ENCODE peak calls at places on chromosomes 12 and 14, in ten cellular contexts. L is heart left ventricle, F is GM23338, Y is neural progenitor cell, R is tibial artery, N is stomach, C is left lung, E is right cardiac atrium, H is colonic mucosa, B is PC-3. U is an unnamed sample. For H3K4me1, the result is how much of the 10 kb centered on the place peaks cover.

GRCh38 chr12:88142610-88142991 is 494 bp downstream of the TMTC3 start:
- DNase-seq in B (peak), Y (peak), R (peak), C (peak), N (peak), H (peak), E (peak), F (peak), L (peak), U (peak)

GRCh38 chr12:105946541-105946940 is 192.2 kb downstream of the NUAK1 start:
- DNase-seq in B (no peak), F (no peak), L (peak), C (peak), Y (no peak), N (no peak), E (peak), R (no peak), H (no peak), U (no peak)

GRCh38 chr12:1791104-1791927 is 29.0 kb upstream of the LRTM2 start:
- DNase-seq in L (no peak), F (peak), E (no peak), Y (peak), H (peak), C (no peak), N (peak), R (peak), B (peak), U (no peak)

GRCh38 chr14:54564799-54565235 is 2.1 kb upstream of the SAMD4A start:
- DNase-seq in H (no peak), R (peak), Y (peak), L (no peak), F (no peak), E (no peak), N (no peak), B (peak), C (no peak), U (no peak)

GRCh38 chr12:40011775-40012129 is 94.1 kb downstream of the SLC2A13 start:
- DNase-seq in E (no peak), F (no peak), R (no peak), N (no peak), C (no peak), B (no peak), L (no peak), H (no peak), Y (no peak), U (no peak)

GRCh38 chr12:750356-751191 is 1.8 kb upstream of the WNK1 start:
- DNase-seq in Y (peak), R (no peak), L (no peak), B (no peak), H (no peak), E (no peak), N (no peak), F (no peak), C (no peak), U (no peak)

GRCh38 chr14:79573486-79573885 is 637.8 kb downstream of the DIO2 start:
- DNase-seq in N (no peak), E (no peak), R (no peak), F (no peak), Y (no peak), H (no peak), C (no peak), B (no peak), L (no peak), U (no peak)

GRCh38 chr14:33814010-33814409 is 136.9 kb downstream of the EGLN3 start:
- DNase-seq in E (no peak), C (no peak), B (no peak), L (no peak), F (no peak), H (no peak), R (no peak), Y (no peak), N (no peak), U (no peak)

GRCh38 chr12:124747426-124748161 is 116.1 kb downstream of the SCARB1 start:
- DNase-seq in Y (no peak), L (no peak), F (no peak), B (peak), R (no peak), E (no peak), H (peak), C (no peak), N (no peak), U (no peak)

GRCh38 chr14:101499080-101499479 is 62.2 kb upstream of the DIO3 start:
- DNase-seq in E (peak), Y (no peak), F (no peak), B (no peak), H (peak), R (peak), L (peak), N (peak), C (peak), U (peak)

GRCh38 chr12:5379737-5380496 is 52.0 kb upstream of the NTF3 start:
- DNase-seq in E (no peak), Y (no peak), F (no peak), N (no peak), L (no peak), B (peak), R (no peak), C (no peak), H (no peak), U (no peak)

DNA sequence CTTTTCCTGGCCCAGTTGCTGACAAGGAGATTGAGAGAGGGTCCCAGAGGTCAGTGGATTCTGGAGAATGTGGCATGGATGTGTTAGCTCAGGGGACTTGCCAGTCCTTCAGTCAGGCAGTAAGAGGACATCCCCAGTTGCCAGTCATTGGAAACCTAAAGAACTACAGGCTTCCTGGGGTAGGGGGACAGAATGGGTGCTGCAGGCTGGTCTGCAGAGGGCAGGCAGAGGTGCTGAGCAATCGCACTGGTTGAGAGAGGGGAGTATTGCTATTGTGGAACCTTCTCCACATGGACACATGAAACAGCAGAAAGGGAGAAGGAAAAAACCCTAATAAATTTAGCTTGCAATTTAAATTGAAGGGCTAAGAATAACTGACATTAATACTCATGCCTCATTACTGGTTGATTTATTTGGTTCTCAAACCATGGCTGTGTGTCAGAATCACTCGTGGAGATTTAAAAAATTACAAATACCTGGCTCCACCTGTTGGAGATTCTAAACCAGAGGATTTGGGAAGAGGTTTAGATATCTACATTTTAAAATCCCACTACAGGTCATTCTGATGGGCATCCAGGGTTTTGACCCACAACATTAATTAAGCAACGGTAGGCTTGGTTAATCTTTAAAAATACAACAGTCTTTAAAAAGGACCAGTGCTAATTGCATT is 71.2 kb upstream of the SLC38A2 start:
- DNase-seq in H (no peak), C (no peak), B (peak), F (no peak), Y (no peak), N (no peak), L (no peak), E (no peak), R (no peak), U (no peak)
- H3K27ac ChIP-seq in H (no peak), C (no peak), B (peak), F (no peak), Y (no peak), N (no peak), L (no peak), E (no peak), R (no peak), U (no peak)

DNA sequence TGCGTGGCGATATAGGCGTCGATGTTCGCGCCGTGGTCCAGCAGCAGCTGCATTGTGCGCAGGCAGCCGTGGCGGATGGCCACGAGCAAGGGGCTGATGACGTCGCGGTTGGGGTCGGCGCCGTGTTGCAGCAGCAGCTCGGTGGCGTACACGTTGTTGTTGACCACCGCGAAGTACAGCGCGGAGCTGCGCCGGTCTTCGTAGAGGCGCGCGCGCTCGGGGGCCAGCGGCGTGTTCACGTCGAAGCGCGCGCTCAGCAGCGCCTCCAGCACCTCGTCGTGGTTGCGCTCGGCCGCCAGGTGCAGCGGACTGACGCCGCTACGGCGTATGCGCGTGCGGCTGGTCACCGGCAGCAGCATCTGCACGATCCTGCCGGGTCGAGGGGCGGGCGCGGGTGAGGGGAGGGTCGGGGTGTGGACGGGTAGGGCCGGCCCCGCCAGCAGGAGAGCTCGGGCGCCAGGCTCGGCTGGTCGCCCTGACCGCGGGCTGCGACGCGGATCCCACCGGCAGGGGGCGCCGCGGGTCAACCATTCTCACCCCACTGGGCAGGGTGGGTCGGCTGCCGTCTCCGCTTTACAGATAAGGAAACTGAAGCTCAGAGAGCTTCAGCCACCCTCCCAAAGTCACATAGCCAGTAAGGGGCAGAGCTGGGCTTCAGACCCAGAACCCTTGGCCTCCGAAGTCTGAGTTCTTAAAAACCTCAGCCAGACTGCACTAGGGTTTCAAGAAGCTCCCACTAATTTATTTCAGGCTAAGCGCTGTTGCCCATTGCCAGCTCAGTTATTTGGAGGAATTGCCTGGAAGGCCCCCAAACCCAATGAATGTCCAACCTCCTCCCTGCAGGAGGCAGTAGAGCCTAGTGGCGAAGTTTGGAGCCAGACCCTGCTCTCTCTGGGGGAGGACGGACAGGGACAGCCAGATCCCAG is 12.4 kb downstream of the FAM181A start:
- DNase-seq in L (peak), N (peak), B (peak), R (peak), C (peak), H (peak), F (peak), E (peak), Y (peak), U (peak)
- H3K4me3 ChIP-seq in L (peak), N (peak), B (peak), R (peak), C (peak), H (peak), F (peak), E (no peak), Y (peak), U (peak)

GRCh38 chr14:61542848-61543790 is 152.2 kb upstream of the HIF1A start:
- DNase-seq in C (no peak), H (no peak), N (no peak), F (no peak), E (no peak), L (no peak), B (no peak), Y (no peak), R (peak), U (no peak)
- H3K4me1 ChIP-seq in C (half or more), H (under half), N (under half), F (under half), E (under half), L (half or more), B (under half), Y (under half), R (half or more), U (under half)

GRCh38 chr14:77177623-77178185 is 3.9 kb upstream of the TMEM63C start:
- DNase-seq in R (no peak), E (no peak), F (no peak), B (no peak), N (no peak), H (no peak), C (no peak), Y (no peak), L (no peak), U (no peak)
- H3K27ac ChIP-seq in R (no peak), E (no peak), F (no peak), B (no peak), N (no peak), H (no peak), C (no peak), Y (no peak), L (no peak), U (no peak)

GRCh38 chr12:108691995-108692808 is 39.1 kb downstream of the CORO1C start:
- DNase-seq in N (no peak), H (peak), C (peak), L (no peak), R (peak), E (no peak), Y (peak), F (no peak), B (no peak), U (no peak)

GRCh38 chr12:108691154-108691994 is 39.9 kb downstream of the CORO1C start:
- DNase-seq in Y (peak), L (peak), R (peak), B (peak), C (peak), E (peak), N (peak), F (peak), H (peak), U (peak)

GRCh38 chr12:108690799-108691153 is 40.5 kb downstream of the CORO1C start:
- DNase-seq in Y (no peak), H (no peak), N (no peak), B (no peak), C (no peak), F (no peak), E (no peak), L (no peak), R (no peak), U (no peak)

GRCh38 chr12:108689314-108690190 is 41.8 kb downstream of the CORO1C start:
- DNase-seq in F (no peak), N (no peak), L (no peak), B (no peak), R (peak), E (no peak), Y (no peak), C (peak), H (no peak), U (no peak)

DNA sequence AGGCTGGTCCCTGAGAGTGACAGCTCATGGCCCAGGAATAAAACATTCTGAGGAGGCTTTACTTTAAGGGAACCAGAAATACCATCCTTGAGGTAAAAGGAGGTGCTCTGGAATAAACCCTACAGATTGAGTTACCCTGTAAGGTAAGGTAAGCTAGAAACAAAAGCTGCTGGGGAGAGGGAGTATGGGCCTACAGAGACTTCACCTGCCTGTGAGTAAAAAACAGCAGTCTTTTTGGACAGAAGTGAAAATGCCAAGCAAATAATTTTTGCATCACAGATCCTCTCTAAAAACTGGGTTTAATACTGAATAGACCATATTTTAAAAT is 41.2 kb downstream of the CORO1C start:
- DNase-seq in N (no peak), L (no peak), Y (no peak), B (no peak), R (no peak), F (no peak), E (no peak), H (no peak), C (no peak), U (no peak)
- H3K4me3 ChIP-seq in N (no peak), L (no peak), Y (no peak), B (no peak), R (no peak), F (no peak), E (no peak), H (no peak), C (no peak), U (no peak)